ENCODE peak calls at places on chromosomes 6 and 20, in four cellular contexts. T is H1, K is HepG2, V is GM12891. G is an unnamed sample.

GRCh38 chr6:166825553-166826145 is 130.7 kb downstream of the RNASET2 start:
- DNase-seq in T (no peak), K (no peak), V (no peak), G (no peak)

GRCh38 chr6:122696853-122697252 is 82.7 kb upstream of the FABP7 start:
- DNase-seq in T (no peak), K (peak; percentile 13), V (no peak), G (no peak)

GRCh38 chr6:136226027-136226673 is 24.0 kb downstream of the MTFR2 start:
- DNase-seq in T (peak; percentile 72), K (peak; percentile 59), V (peak; percentile 19), G (no peak)

GRCh38 chr6:110179406-110180227 is at the start of gene WASF1:
- DNase-seq in T (peak; percentile 95), K (peak; percentile 96), V (peak; percentile 57), G (peak; percentile 49)

GRCh38 chr6:4603856-4604369 is 172.3 kb upstream of the CDYL start:
- DNase-seq in T (no peak), K (no peak), V (no peak), G (no peak)

GRCh38 chr6:166683477-166683876 is 56.4 kb upstream of the RPS6KA2 start:
- DNase-seq in T (no peak), K (no peak), V (no peak), G (no peak)

GRCh38 chr6:137715589-137716045 is 151.4 kb upstream of the TNFAIP3 start:
- DNase-seq in T (no peak), K (no peak), V (no peak), G (no peak)

GRCh38 chr20:23193985-23194384 is 107.9 kb upstream of the CD93 start:
- DNase-seq in T (no peak), K (no peak), V (no peak), G (no peak)

GRCh38 chr6:18016133-18016532 is 28.7 kb upstream of the KIF13A start:
- DNase-seq in T (no peak), K (no peak), V (no peak), G (no peak)

GRCh38 chr6:145813285-145814034 is 1.1 kb downstream of the FBXO30 start:
- DNase-seq in T (no peak), K (peak; percentile 23), V (no peak), G (no peak)

GRCh38 chr6:70706491-70707123 is 38.9 kb downstream of the SMAP1 start:
- DNase-seq in T (no peak), K (peak; percentile 20), V (no peak), G (no peak)

GRCh38 chr6:82951389-82951788 is 114.3 kb downstream of the UBE3D start:
- DNase-seq in T (no peak), K (no peak), V (no peak), G (no peak)

GRCh38 chr6:113318553-113318952 is 538.6 kb upstream of the MARCKS start:
- DNase-seq in T (no peak), K (no peak), V (no peak), G (no peak)

GRCh38 chr6:35359744-35360348 is 17.5 kb downstream of the PPARD start:
- DNase-seq in T (no peak), K (no peak), V (no peak), G (no peak)

GRCh38 chr6:156256161-156256560 is 521.0 kb upstream of the ARID1B start:
- DNase-seq in T (no peak), K (no peak), V (no peak), G (no peak)

DNA sequence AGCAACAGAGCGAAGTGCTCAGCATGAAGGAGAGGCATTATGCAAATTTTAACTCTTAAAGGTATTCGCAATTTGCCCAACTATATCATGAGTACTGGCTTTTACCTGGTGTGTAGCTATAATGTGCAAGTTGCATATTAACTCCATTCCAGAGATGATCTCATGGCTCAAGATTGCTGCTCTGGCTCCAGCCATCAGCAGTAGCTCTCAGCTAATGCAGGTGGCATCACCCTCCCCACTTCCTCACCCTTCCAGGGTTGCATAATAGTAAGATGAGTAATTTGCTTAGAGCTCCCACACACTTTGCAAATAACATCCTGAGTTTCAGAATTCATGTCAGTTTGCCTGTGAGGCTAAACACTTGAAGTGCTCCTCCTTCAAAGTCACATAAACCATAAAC is 15.9 kb upstream of the PCSK2 start:
- DNase-seq in T (no peak), K (peak; percentile 7), V (no peak), G (no peak)
- TF ChIP-seq TAF1 in T (no peak), K (no peak), V (no peak), G (no peak)

GRCh38 chr20:58811334-58811733 is 39.4 kb downstream of the GNAS-AS1 start:
- DNase-seq in T (no peak), K (no peak), V (no peak), G (no peak)

GRCh38 chr20:58810116-58810878 is 40.4 kb downstream of the GNAS-AS1 start:
- DNase-seq in T (no peak), K (no peak), V (no peak), G (no peak)

GRCh38 chr20:58813369-58813768 is 37.3 kb downstream of the GNAS-AS1 start:
- DNase-seq in T (no peak), K (no peak), V (no peak), G (no peak)

GRCh38 chr20:58810879-58811250 is 39.8 kb downstream of the GNAS-AS1 start:
- DNase-seq in T (no peak), K (no peak), V (no peak), G (no peak)

GRCh38 chr20:58808296-58809046 is 42.2 kb downstream of the GNAS-AS1 start:
- DNase-seq in T (no peak), K (no peak), V (no peak), G (no peak)
- TF ChIP-seq POLR2AphosphoS5 in T (no peak), K (no peak), V (no peak), G (no peak)

DNA sequence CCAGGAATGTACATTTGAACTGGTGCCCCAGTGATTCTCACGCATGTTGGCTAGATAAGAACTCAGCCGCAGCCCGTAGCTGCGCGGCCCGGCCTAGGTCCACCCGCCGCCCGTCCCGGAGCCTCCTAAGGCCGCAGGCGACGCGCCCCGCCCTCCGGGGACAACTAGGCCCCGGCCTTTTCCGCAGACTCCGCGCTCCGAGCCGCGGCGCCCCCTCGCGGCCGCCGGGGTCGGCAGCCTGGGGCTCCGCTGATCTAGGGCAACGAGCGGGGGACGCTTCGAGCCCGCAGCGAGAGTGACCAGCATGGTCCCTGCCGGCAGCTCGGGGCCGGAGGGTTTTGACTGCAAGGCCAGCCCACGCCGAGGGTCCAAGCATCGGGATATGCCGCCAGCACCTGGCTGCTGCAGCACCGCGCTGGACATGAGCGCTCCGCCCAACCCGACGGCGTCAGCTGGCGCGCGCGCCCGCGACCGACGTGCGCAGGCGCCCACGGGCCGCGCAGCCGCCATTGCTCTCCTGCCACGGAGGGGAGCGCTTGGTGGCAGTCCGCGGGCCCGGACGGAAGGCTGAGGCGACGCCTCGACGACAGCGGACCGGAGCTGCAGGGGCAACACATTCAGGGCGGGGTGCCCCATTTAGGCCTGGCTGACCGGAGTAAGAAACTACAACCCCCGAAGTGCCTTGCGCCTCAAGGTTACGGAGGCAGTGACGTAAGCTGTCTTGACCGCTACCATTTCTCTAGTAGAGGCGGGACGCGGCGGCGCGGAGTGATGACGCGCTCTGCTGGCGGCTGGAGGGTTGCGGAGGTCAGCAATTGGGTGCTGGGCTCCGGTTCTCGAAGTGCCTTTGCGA is at the start of gene AP5S1:
- DNase-seq in T (peak; percentile 98), K (peak; percentile 97), V (peak; percentile 90), G (peak; percentile 89)
- TF ChIP-seq POLR2A in T (peak; percentile 76), K (peak; percentile 97), V (peak; percentile 91), G (peak; percentile 90)

GRCh38 chr6:1832844-1833787 is 223.4 kb downstream of the FOXC1 start:
- DNase-seq in T (no peak), K (peak; percentile 52), V (no peak), G (no peak)
- TF ChIP-seq TAF1 in T (no peak), K (no peak), V (no peak), G (no peak)

GRCh38 chr20:3804254-3804751 is 8.2 kb downstream of the CDC25B start:
- DNase-seq in T (no peak), K (no peak), V (no peak), G (no peak)
- TF ChIP-seq POLR2AphosphoS5 in T (no peak), K (no peak), V (no peak), G (no peak)

GRCh38 chr20:47352332-47353223 is 3.9 kb downstream of the ZMYND8 start:
- DNase-seq in T (no peak), K (no peak), V (no peak), G (no peak)
- TF ChIP-seq POLR2A in T (no peak), K (peak; percentile 47), V (no peak), G (no peak)

GRCh38 chr20:41151134-41151869 is 14.0 kb downstream of the PLCG1 start:
- DNase-seq in T (no peak), K (peak; percentile 80), V (no peak), G (no peak)

GRCh38 chr20:41152108-41152757 is 14.9 kb downstream of the PLCG1 start:
- DNase-seq in T (no peak), K (no peak), V (no peak), G (no peak)

GRCh38 chr20:41148956-41149355 is 11.6 kb downstream of the PLCG1 start:
- DNase-seq in T (no peak), K (no peak), V (no peak), G (no peak)

GRCh38 chr20:41149679-41150131 is 12.4 kb downstream of the PLCG1 start:
- DNase-seq in T (no peak), K (peak; percentile 51), V (no peak), G (no peak)

DNA sequence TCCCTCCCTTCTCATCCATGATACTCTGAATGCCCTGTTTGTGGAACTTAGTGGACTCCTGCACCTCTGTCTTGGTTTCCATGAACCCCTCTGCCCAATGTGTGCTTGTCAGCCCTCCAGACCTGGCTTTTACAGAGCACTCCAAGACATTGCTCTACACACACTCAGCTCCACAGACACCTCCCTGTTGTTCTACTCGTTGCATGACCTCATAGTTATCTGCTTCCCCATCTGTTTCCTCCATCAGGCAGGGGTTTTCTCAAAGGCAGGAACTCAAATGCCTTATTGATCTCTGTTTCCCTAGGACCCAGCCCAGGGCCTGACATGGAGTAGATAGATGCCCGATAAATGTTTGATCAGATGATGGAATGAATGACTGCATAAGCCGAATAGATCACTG is 13.3 kb downstream of the PLCG1 start:
- DNase-seq in T (no peak), K (no peak), V (no peak), G (no peak)
- TF ChIP-seq TAF1 in T (no peak), K (no peak), V (no peak), G (no peak)